ENCODE peak calls at places on chromosomes 7 and 10, in ten cellular contexts. M is AG04450, J is retinal pigment epithelial cell, X is GM23338, S is breast epithelium, Q is cardiac muscle cell, H is choroid plexus epithelial cell, W is aorta, G is mammary epithelial cell, C is kidney. A is an unnamed sample.

GRCh38 chr10:132688580-132689420 is 97.1 kb downstream of the NKX6-2 start:
- DNase-seq in M (no peak), J (no peak), X (no peak), S (no peak), Q (no peak), H (no peak), W (peak), G (no peak), C (peak), A (no peak)

GRCh38 chr7:66110861-66111260 is 3.8 kb upstream of the CRCP start:
- DNase-seq in M (peak), J (peak), X (peak), S (no peak), Q (no peak), H (peak), W (no peak), G (peak), C (no peak), A (peak)

GRCh38 chr10:110010076-110011069 is 2.6 kb downstream of the ADD3 start:
- DNase-seq in M (no peak), J (no peak), X (no peak), S (no peak), Q (no peak), H (peak), W (no peak), G (no peak), C (no peak), A (no peak)

GRCh38 chr7:20152511-20152910 is 64.7 kb downstream of the MACC1 start:
- DNase-seq in M (no peak), J (no peak), X (no peak), S (no peak), Q (no peak), H (no peak), W (no peak), G (peak), C (no peak), A (no peak)

GRCh38 chr10:101214446-101215396 is 14.5 kb downstream of the LBX1 start:
- DNase-seq in M (peak), J (no peak), X (peak), S (no peak), Q (peak), H (peak), W (peak), G (peak), C (no peak), A (no peak)

GRCh38 chr10:90813592-90814365 is 44.1 kb downstream of the HTR7 start:
- DNase-seq in M (no peak), J (no peak), X (peak), S (peak), Q (no peak), H (no peak), W (no peak), G (peak), C (no peak), A (no peak)

GRCh38 chr7:5584821-5585220 is 161.2 kb upstream of the TNRC18 start:
- DNase-seq in M (no peak), J (no peak), X (no peak), S (no peak), Q (no peak), H (no peak), W (no peak), G (no peak), C (no peak), A (no peak)

GRCh38 chr10:101839421-101840063 is 4.1 kb downstream of the KCNIP2 start:
- DNase-seq in M (no peak), J (no peak), X (peak), S (no peak), Q (peak), H (peak), W (no peak), G (peak), C (peak), A (no peak)

GRCh38 chr7:82443801-82444219 is 233 bp upstream of the CACNA2D1 start:
- DNase-seq in M (peak), J (peak), X (peak), S (peak), Q (peak), H (peak), W (peak), G (peak), C (peak), A (peak)

GRCh38 chr7:34066968-34067367 is 161.6 kb downstream of the BMPER start:
- DNase-seq in M (no peak), J (no peak), X (peak), S (no peak), Q (no peak), H (peak), W (no peak), G (peak), C (no peak), A (no peak)

GRCh38 chr7:77738871-77739270 is 42.6 kb downstream of the RSBN1L start:
- DNase-seq in M (no peak), J (no peak), X (no peak), S (no peak), Q (no peak), H (peak), W (no peak), G (no peak), C (no peak), A (no peak)

GRCh38 chr7:90425376-90425775 is 22.1 kb downstream of the CLDN12 start:
- DNase-seq in M (no peak), J (no peak), X (no peak), S (no peak), Q (no peak), H (peak), W (no peak), G (peak), C (no peak), A (no peak)

GRCh38 chr7:129055294-129055816 is 444 bp upstream of the TNPO3 start:
- DNase-seq in M (no peak), J (no peak), X (no peak), S (no peak), Q (no peak), H (no peak), W (no peak), G (no peak), C (no peak), A (no peak)

GRCh38 chr10:470339-471003 is 219.0 kb downstream of the DIP2C start:
- DNase-seq in M (no peak), J (no peak), X (no peak), S (no peak), Q (no peak), H (no peak), W (no peak), G (no peak), C (peak), A (no peak)

GRCh38 chr7:55277916-55278315 is 87.2 kb upstream of the LANCL2 start:
- DNase-seq in M (no peak), J (no peak), X (no peak), S (no peak), Q (no peak), H (no peak), W (no peak), G (no peak), C (no peak), A (no peak)

GRCh38 chr10:32017044-32017443 is 39.2 kb downstream of the KIF5B start:
- DNase-seq in M (no peak), J (no peak), X (no peak), S (no peak), Q (no peak), H (no peak), W (no peak), G (no peak), C (no peak), A (no peak)

GRCh38 chr7:77657427-77658331 is 38.6 kb upstream of the RSBN1L start:
- DNase-seq in M (no peak), J (no peak), X (peak), S (no peak), Q (peak), H (peak), W (no peak), G (peak), C (no peak), A (no peak)

GRCh38 chr7:55120501-55121198 is 101.8 kb downstream of the EGFR start:
- DNase-seq in M (peak), J (no peak), X (no peak), S (no peak), Q (no peak), H (peak), W (no peak), G (peak), C (no peak), A (no peak)

GRCh38 chr10:17923728-17924127 is 28.0 kb upstream of the SLC39A12 start:
- DNase-seq in M (peak), J (peak), X (no peak), S (peak), Q (no peak), H (peak), W (peak), G (peak), C (no peak), A (peak)

GRCh38 chr10:15313034-15313433 is 58.1 kb downstream of the FAM171A1 start:
- DNase-seq in M (no peak), J (no peak), X (no peak), S (no peak), Q (no peak), H (no peak), W (no peak), G (no peak), C (no peak), A (no peak)
- H3K4me3 ChIP-seq in M (no peak), J (no peak), X (no peak), S (no peak), Q (no peak), H (no peak), W (no peak), G (no peak), C (no peak), A (no peak)

DNA sequence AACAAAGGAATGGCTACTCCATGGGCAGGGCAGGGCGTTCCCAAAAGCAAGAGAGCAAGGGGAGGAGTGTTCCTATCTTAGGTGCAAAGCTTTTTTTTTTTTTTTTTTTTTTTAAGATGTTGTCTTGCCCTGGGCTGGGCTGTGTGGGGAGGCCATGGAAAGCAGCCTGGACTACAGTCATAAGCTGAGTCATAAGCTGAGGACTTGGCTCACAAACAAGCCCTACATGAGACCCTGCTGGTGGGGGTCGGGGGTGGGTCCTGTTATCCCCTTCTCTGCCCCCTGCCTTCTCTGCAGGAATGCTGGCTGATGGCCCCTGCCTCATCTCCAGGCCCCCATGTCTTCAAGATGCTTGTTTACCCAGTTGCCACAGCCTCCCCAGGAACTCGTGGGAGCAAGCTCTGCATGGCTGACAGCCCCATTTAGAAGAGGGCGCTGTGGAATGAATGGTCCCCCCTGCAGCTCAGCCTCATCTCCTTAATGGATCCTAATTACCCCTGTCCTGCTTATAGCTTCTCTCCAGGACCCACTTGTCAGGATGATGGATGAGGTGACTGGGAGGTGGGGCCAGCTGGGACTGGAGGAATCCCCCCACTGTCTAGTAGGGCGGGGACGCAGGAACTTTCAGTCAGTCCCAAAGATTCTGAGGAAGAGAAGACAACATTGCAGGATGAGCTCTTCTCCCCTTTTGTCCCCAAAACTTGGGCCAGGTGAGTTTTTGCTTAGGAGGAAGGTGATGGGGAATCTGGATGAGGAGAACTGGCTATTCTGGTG is 340.8 kb upstream of the PODXL start:
- DNase-seq in M (no peak), J (peak), X (peak), S (no peak), Q (peak), H (peak), W (no peak), G (peak), C (no peak), A (peak)
- H3K4me3 ChIP-seq in M (no peak), J (no peak), X (peak), S (no peak), Q (no peak), H (no peak), W (no peak), G (no peak), C (no peak), A (no peak)

GRCh38 chr7:73769481-73770001 is 529 bp downstream of the CLDN3 start:
- DNase-seq in M (no peak), J (no peak), X (no peak), S (no peak), Q (no peak), H (no peak), W (no peak), G (no peak), C (peak), A (no peak)
- H3K4me3 ChIP-seq in M (no peak), J (peak), X (peak), S (peak), Q (peak), H (no peak), W (no peak), G (no peak), C (peak), A (no peak)

GRCh38 chr7:36393826-36394225 is 4.2 kb downstream of the ANLN start:
- DNase-seq in M (no peak), J (no peak), X (peak), S (no peak), Q (no peak), H (no peak), W (no peak), G (no peak), C (no peak), A (no peak)
- H3K4me3 ChIP-seq in M (no peak), J (no peak), X (no peak), S (no peak), Q (no peak), H (no peak), W (no peak), G (no peak), C (no peak), A (no peak)

DNA sequence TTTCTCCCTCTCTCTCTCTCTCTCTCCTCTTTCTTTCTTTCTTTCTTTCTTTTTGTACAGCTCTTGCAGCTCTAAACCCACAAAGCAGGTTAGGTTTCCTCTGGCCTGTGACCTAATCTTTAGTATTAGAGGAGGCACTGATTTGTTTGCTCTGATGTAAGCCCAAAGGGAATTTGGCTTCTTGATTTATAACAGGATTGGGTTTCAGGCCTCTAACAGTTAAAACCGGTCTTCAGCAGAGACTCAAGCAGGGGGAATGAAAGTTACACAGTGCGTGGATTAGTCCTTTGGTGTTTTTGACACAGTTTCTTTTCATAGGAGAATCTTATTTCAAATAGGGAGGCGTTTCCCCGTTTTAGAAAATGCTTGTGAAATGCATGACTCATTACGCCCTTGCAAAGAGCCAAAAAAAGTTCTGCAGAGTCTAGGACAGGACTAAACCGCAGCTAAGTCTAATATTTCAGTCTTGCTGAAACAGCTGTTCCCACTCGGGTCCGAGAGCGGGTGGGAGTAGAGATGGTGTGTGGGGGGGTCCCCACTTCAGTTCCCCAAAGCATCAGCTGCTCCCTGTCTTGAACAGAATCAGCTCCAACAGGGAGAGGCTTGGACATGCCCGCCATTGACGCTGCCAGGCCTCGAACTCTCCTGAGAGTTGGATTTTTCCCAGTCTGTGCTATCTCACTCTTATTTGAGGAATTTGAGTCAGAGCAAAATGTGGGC is 296.5 kb upstream of the PITRM1 start:
- DNase-seq in M (peak), J (peak), X (no peak), S (peak), Q (no peak), H (peak), W (peak), G (peak), C (no peak), A (peak)
- H3K4me3 ChIP-seq in M (no peak), J (no peak), X (no peak), S (peak), Q (no peak), H (peak), W (no peak), G (no peak), C (no peak), A (no peak)

DNA sequence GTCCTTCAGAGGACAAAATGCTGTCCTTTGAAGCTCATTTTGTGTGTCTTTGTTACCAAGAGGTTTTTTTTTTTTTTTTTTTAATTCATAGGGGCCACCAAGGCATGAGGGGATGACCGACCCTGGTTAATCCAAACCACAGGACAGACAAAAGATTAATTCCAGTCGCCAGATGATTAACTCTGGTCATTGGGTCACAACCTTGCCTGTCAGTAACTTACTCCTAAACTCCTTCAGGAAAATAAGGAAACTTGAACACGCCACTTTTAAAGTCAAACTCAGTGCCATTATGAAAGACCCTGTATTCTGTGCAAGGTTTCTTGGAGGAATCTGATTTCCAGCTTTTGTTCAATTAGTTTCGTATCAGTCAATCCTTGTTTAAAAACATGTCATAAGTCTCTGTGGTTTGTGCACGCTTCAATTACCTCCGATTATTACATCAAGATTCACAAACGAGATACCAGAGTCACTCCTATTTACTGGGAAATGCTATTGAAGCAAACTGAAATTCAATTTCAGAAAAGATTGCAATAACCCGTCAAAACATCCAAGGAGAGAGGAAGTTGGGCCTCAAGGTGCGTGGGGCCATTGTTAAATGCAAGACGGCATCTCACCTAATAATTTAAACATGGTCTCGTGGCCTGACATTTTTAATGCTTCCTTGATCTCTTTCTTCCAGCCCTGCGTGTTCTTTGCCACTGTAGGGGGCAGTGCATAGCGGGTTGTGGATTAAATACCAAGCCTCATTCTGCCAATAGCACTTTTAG is 44.0 kb downstream of the NRP1 start:
- DNase-seq in M (no peak), J (peak), X (peak), S (no peak), Q (no peak), H (no peak), W (no peak), G (no peak), C (no peak), A (no peak)
- H3K4me3 ChIP-seq in M (no peak), J (no peak), X (no peak), S (no peak), Q (no peak), H (no peak), W (no peak), G (no peak), C (no peak), A (no peak)

GRCh38 chr7:151599401-151600227 is 79.9 kb upstream of the RHEB start:
- DNase-seq in M (peak), J (peak), X (no peak), S (peak), Q (no peak), H (peak), W (peak), G (peak), C (no peak), A (peak)
- H3K4me3 ChIP-seq in M (peak), J (peak), X (no peak), S (no peak), Q (no peak), H (no peak), W (no peak), G (no peak), C (no peak), A (no peak)

GRCh38 chr10:111079241-111079760 is 2.5 kb downstream of the ADRA2A start:
- DNase-seq in M (no peak), J (no peak), X (peak), S (no peak), Q (no peak), H (no peak), W (no peak), G (no peak), C (no peak), A (no peak)

GRCh38 chr10:111076191-111076681 is 593 bp upstream of the ADRA2A start:
- DNase-seq in M (no peak), J (no peak), X (peak), S (no peak), Q (peak), H (peak), W (peak), G (peak), C (peak), A (no peak)

GRCh38 chr10:111078505-111079185 is 1.8 kb downstream of the ADRA2A start:
- DNase-seq in M (no peak), J (no peak), X (peak), S (no peak), Q (no peak), H (no peak), W (no peak), G (no peak), C (no peak), A (no peak)

GRCh38 chr10:111076682-111077661 is at the start of gene ADRA2A:
- DNase-seq in M (no peak), J (no peak), X (peak), S (no peak), Q (peak), H (peak), W (no peak), G (peak), C (peak), A (no peak)

GRCh38 chr10:111077715-111078504 is 1.1 kb downstream of the ADRA2A start:
- DNase-seq in M (no peak), J (no peak), X (peak), S (no peak), Q (no peak), H (peak), W (no peak), G (no peak), C (peak), A (no peak)
- H3K4me3 ChIP-seq in M (no peak), J (peak), X (peak), S (peak), Q (peak), H (peak), W (peak), G (peak), C (peak), A (peak)

GRCh38 chr7:95471076-95471475 is 14.7 kb upstream of the ASB4 start:
- DNase-seq in M (no peak), J (no peak), X (peak), S (no peak), Q (no peak), H (no peak), W (no peak), G (no peak), C (no peak), A (no peak)

GRCh38 chr7:95469850-95470249 is 15.9 kb upstream of the ASB4 start:
- DNase-seq in M (no peak), J (no peak), X (peak), S (no peak), Q (no peak), H (peak), W (no peak), G (no peak), C (no peak), A (no peak)

GRCh38 chr7:95472521-95473160 is 13.1 kb upstream of the ASB4 start:
- DNase-seq in M (no peak), J (no peak), X (no peak), S (no peak), Q (no peak), H (peak), W (no peak), G (peak), C (no peak), A (no peak)

GRCh38 chr7:95469187-95469586 is 16.6 kb upstream of the ASB4 start:
- DNase-seq in M (no peak), J (no peak), X (no peak), S (no peak), Q (no peak), H (peak), W (no peak), G (peak), C (no peak), A (no peak)

DNA sequence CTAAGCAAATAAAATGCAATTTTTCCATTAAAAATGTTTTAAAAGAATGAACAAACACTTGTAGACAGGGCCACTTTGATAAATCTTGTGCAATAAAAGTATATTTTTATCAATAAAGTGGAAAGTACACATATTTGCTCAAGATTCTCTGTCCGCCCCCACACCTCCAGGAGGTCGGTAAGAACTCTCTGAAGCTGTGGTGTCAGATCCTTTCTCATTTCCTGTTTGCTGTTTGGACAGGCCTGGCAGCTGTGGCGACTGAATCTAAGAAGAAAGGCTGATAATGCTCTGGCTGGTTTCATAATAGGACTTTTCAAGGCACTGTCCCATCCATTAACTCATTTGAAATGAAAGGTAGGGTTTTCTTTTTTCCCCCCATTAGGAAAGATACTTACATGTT is 15.3 kb upstream of the ASB4 start:
- DNase-seq in M (no peak), J (no peak), X (peak), S (no peak), Q (no peak), H (peak), W (no peak), G (peak), C (no peak), A (peak)
- H3K4me3 ChIP-seq in M (no peak), J (no peak), X (no peak), S (no peak), Q (no peak), H (no peak), W (no peak), G (no peak), C (no peak), A (no peak)

A was measured in skeletal muscle cell.